ENCODE peak calls at places on chromosomes 7 and 10, in seven cellular contexts. One of them, this sample, is unnamed.

GRCh38 chr10:82377608-82378007 is 502.6 kb downstream of the NRG3 start:
- DNase-seq in SK-N-SH: no peak
- DNase-seq in HepG2: no peak
- DNase-seq in K562: no peak
- DNase-seq in GM12892: no peak
- DNase-seq in H1: no peak
- DNase-seq in GM12878: no peak
- DNase-seq in this sample: no peak

GRCh38 chr10:78903351-78903940 is 165.3 kb upstream of the ZMIZ1 start:
- DNase-seq in SK-N-SH: no peak
- DNase-seq in HepG2: no peak
- DNase-seq in K562: no peak
- DNase-seq in GM12892: no peak
- DNase-seq in H1: no peak
- DNase-seq in GM12878: no peak
- DNase-seq in this sample: no peak

GRCh38 chr10:131786756-131787605 is 113.8 kb upstream of the PPP2R2D start:
- DNase-seq in SK-N-SH: peak; percentile 51
- DNase-seq in HepG2: no peak
- DNase-seq in K562: no peak
- DNase-seq in GM12892: no peak
- DNase-seq in H1: no peak
- DNase-seq in GM12878: peak; percentile 2
- DNase-seq in this sample: no peak

GRCh38 chr10:79027147-79028055 is 41.4 kb upstream of the ZMIZ1 start:
- DNase-seq in SK-N-SH: no peak
- DNase-seq in HepG2: no peak
- DNase-seq in K562: peak; percentile 82
- DNase-seq in GM12892: no peak
- DNase-seq in H1: no peak
- DNase-seq in GM12878: no peak
- DNase-seq in this sample: no peak

GRCh38 chr10:128664729-128665128 is 538.5 kb upstream of the MKI67 start:
- DNase-seq in SK-N-SH: no peak
- DNase-seq in HepG2: no peak
- DNase-seq in K562: no peak
- DNase-seq in GM12892: no peak
- DNase-seq in H1: no peak
- DNase-seq in GM12878: no peak
- DNase-seq in this sample: no peak

GRCh38 chr7:146375155-146375554 is 258.6 kb downstream of the CNTNAP2 start:
- DNase-seq in SK-N-SH: peak; percentile 79
- DNase-seq in HepG2: no peak
- DNase-seq in K562: no peak
- DNase-seq in GM12892: no peak
- DNase-seq in H1: no peak
- DNase-seq in GM12878: no peak
- DNase-seq in this sample: no peak

GRCh38 chr7:45702751-45703150 is 128.6 kb downstream of the ADCY1 start:
- DNase-seq in SK-N-SH: peak; percentile 20
- DNase-seq in HepG2: no peak
- DNase-seq in K562: no peak
- DNase-seq in GM12892: no peak
- DNase-seq in H1: no peak
- DNase-seq in GM12878: no peak
- DNase-seq in this sample: no peak

GRCh38 chr7:28686418-28686800 is 271.7 kb downstream of the TRIL start:
- DNase-seq in SK-N-SH: peak; percentile 49
- DNase-seq in HepG2: no peak
- DNase-seq in K562: no peak
- DNase-seq in GM12892: no peak
- DNase-seq in H1: no peak
- DNase-seq in GM12878: no peak
- DNase-seq in this sample: no peak

GRCh38 chr10:45560262-45560661 is 112.3 kb downstream of the ZFAND4 start:
- DNase-seq in SK-N-SH: no peak
- DNase-seq in HepG2: peak; percentile 36
- DNase-seq in K562: no peak
- DNase-seq in GM12892: no peak
- DNase-seq in H1: no peak
- DNase-seq in GM12878: no peak
- DNase-seq in this sample: no peak

GRCh38 chr10:45555789-45556188 is 116.8 kb downstream of the ZFAND4 start:
- DNase-seq in SK-N-SH: no peak
- DNase-seq in HepG2: no peak
- DNase-seq in K562: no peak
- DNase-seq in GM12892: no peak
- DNase-seq in H1: no peak
- DNase-seq in GM12878: no peak
- DNase-seq in this sample: no peak

GRCh38 chr10:45558406-45558805 is 114.2 kb downstream of the ZFAND4 start:
- DNase-seq in SK-N-SH: no peak
- DNase-seq in HepG2: peak; percentile 50
- DNase-seq in K562: no peak
- DNase-seq in GM12892: no peak
- DNase-seq in H1: no peak
- DNase-seq in GM12878: no peak
- DNase-seq in this sample: no peak

GRCh38 chr10:45553613-45554012 is 119.0 kb downstream of the ZFAND4 start:
- DNase-seq in SK-N-SH: no peak
- DNase-seq in HepG2: no peak
- DNase-seq in K562: no peak
- DNase-seq in GM12892: no peak
- DNase-seq in H1: no peak
- DNase-seq in GM12878: no peak
- DNase-seq in this sample: no peak

GRCh38 chr10:45557275-45557905 is 115.2 kb downstream of the ZFAND4 start:
- DNase-seq in SK-N-SH: no peak
- DNase-seq in HepG2: peak; percentile 49
- DNase-seq in K562: peak; percentile 49
- DNase-seq in GM12892: no peak
- DNase-seq in H1: peak; percentile 19
- DNase-seq in GM12878: no peak
- DNase-seq in this sample: no peak
- TF ChIP-seq TAF1 in SK-N-SH: no peak
- TF ChIP-seq TAF1 in HepG2: no peak
- TF ChIP-seq TAF1 in K562: no peak
- TF ChIP-seq TAF1 in GM12892: no peak
- TF ChIP-seq TAF1 in H1: no peak
- TF ChIP-seq TAF1 in GM12878: no peak
- TF ChIP-seq TAF1 in this sample: no peak

DNA sequence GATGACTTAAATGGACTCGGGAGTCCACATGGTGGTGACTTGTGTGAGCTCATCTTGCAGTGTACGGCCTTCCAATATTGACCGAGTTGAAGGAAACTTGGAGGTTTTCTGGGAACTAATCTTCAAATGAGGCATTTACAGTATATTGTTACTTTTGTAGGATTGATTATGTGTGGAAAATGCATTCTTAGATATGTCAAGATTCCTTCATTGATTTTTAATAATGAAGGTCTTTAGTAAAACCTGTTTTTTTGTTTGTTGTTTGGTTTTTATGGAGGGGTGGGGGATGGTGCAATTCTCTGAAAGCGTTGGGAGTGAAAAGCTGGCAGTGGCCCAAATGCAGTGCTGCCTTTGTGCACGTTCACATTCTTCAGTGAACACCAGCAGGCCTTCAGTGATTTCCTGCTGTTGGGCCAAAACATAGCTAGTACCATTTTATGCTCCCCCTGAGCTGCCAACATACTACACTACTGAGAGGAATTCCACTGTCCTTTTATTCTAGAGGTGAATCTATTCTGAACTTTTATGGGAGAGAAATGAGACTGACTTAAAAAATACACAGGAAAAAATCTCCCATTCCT is 50.4 kb downstream of the CCNY start:
- DNase-seq in SK-N-SH: peak; percentile 40
- DNase-seq in HepG2: peak; percentile 32
- DNase-seq in K562: peak; percentile 58
- DNase-seq in GM12892: no peak
- DNase-seq in H1: no peak
- DNase-seq in GM12878: no peak
- DNase-seq in this sample: no peak
- TF ChIP-seq TAF1 in SK-N-SH: no peak
- TF ChIP-seq TAF1 in HepG2: no peak
- TF ChIP-seq TAF1 in K562: no peak
- TF ChIP-seq TAF1 in GM12892: no peak
- TF ChIP-seq TAF1 in H1: no peak
- TF ChIP-seq TAF1 in GM12878: no peak
- TF ChIP-seq TAF1 in this sample: no peak

DNA sequence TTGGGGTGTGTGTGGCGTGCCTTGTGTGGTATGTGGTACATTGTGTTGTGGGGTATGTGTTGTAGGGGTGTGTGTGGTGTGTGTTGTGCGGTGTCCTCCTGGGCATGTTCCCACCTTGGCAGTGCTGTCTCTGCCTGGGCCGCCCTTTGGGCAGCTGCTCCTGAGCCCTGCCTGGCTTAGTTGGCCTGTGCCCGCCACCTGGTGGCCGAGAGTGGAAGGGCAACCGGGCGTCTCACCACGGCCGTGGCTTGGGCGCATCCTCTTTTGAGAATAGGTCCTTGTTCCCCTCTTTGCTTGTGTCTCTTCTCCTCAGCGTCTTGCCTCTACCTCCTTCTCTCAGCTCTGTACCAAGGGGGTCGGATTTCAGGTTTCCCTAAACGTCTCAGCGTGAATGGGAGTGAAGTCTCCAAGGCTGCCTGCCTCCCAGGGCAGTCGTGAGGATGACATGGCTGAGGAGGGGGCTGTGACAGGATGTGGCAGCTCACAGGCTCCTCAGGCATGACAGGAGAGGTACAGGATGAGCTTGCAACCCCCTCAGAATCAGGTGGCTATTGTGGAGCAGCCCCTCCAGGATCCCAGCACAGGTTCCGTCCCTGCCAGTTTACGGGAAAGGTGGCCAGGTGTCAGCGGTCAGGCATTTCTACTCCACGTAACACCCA is 98.4 kb upstream of the PODXL start:
- DNase-seq in SK-N-SH: peak; percentile 92
- DNase-seq in HepG2: peak; percentile 45
- DNase-seq in K562: peak; percentile 87
- DNase-seq in GM12892: peak; percentile 88
- DNase-seq in H1: peak; percentile 70
- DNase-seq in GM12878: peak; percentile 4
- DNase-seq in this sample: peak; percentile 93
- TF ChIP-seq TAF1 in SK-N-SH: no peak
- TF ChIP-seq TAF1 in HepG2: no peak
- TF ChIP-seq TAF1 in K562: no peak
- TF ChIP-seq TAF1 in GM12892: no peak
- TF ChIP-seq TAF1 in H1: no peak
- TF ChIP-seq TAF1 in GM12878: no peak
- TF ChIP-seq TAF1 in this sample: no peak

GRCh38 chr10:110638319-110638718 is 5.8 kb upstream of the RBM20 start:
- DNase-seq in SK-N-SH: no peak
- DNase-seq in HepG2: no peak
- DNase-seq in K562: no peak
- DNase-seq in GM12892: no peak
- DNase-seq in H1: no peak
- DNase-seq in GM12878: no peak
- DNase-seq in this sample: no peak

GRCh38 chr10:110643670-110644597 is at the start of gene RBM20:
- DNase-seq in SK-N-SH: peak; percentile 91
- DNase-seq in HepG2: no peak
- DNase-seq in K562: peak; percentile 59
- DNase-seq in GM12892: peak; percentile 20
- DNase-seq in H1: no peak
- DNase-seq in GM12878: no peak
- DNase-seq in this sample: peak; percentile 33

GRCh38 chr10:110642204-110642979 is 1.7 kb upstream of the RBM20 start:
- DNase-seq in SK-N-SH: no peak
- DNase-seq in HepG2: no peak
- DNase-seq in K562: no peak
- DNase-seq in GM12892: no peak
- DNase-seq in H1: no peak
- DNase-seq in GM12878: no peak
- DNase-seq in this sample: no peak

GRCh38 chr10:110642980-110643655 is 1.0 kb upstream of the RBM20 start:
- DNase-seq in SK-N-SH: no peak
- DNase-seq in HepG2: no peak
- DNase-seq in K562: no peak
- DNase-seq in GM12892: no peak
- DNase-seq in H1: no peak
- DNase-seq in GM12878: no peak
- DNase-seq in this sample: no peak

DNA sequence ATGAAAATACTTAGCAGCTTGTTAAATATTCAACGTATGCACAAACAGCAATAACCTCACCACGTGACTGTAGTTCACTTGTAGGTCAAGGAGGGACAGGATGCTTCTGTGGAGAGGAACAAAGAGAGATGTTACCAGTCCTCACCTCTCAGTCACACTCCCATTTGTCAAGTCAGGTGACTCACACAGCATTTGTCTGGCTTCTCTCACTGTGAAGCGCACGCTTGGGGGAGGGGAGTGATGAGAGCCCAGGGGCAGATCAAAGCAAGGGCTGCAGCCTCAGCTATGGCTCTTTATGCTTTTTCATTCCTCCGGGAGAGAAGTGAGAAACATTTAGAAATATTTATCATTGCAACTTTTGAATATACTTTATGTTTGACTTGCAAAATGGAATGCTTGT is 2.9 kb upstream of the RBM20 start:
- DNase-seq in SK-N-SH: peak; percentile 62
- DNase-seq in HepG2: peak; percentile 56
- DNase-seq in K562: peak; percentile 64
- DNase-seq in GM12892: no peak
- DNase-seq in H1: no peak
- DNase-seq in GM12878: no peak
- DNase-seq in this sample: no peak
- TF ChIP-seq TAF1 in SK-N-SH: no peak
- TF ChIP-seq TAF1 in HepG2: no peak
- TF ChIP-seq TAF1 in K562: no peak
- TF ChIP-seq TAF1 in GM12892: no peak
- TF ChIP-seq TAF1 in H1: no peak
- TF ChIP-seq TAF1 in GM12878: no peak
- TF ChIP-seq TAF1 in this sample: no peak

GRCh38 chr10:121736315-121737002 is 138.2 kb upstream of the FGFR2 start:
- DNase-seq in SK-N-SH: peak; percentile 69
- DNase-seq in HepG2: no peak
- DNase-seq in K562: no peak
- DNase-seq in GM12892: no peak
- DNase-seq in H1: no peak
- DNase-seq in GM12878: no peak
- DNase-seq in this sample: no peak

GRCh38 chr10:121735248-121735647 is 137.0 kb upstream of the FGFR2 start:
- DNase-seq in SK-N-SH: no peak
- DNase-seq in HepG2: no peak
- DNase-seq in K562: peak; percentile 9
- DNase-seq in GM12892: no peak
- DNase-seq in H1: no peak
- DNase-seq in GM12878: no peak
- DNase-seq in this sample: no peak

GRCh38 chr10:121739114-121739513 is 140.9 kb upstream of the FGFR2 start:
- DNase-seq in SK-N-SH: no peak
- DNase-seq in HepG2: no peak
- DNase-seq in K562: no peak
- DNase-seq in GM12892: no peak
- DNase-seq in H1: no peak
- DNase-seq in GM12878: no peak
- DNase-seq in this sample: no peak

GRCh38 chr10:121741246-121741645 is 143.0 kb upstream of the FGFR2 start:
- DNase-seq in SK-N-SH: no peak
- DNase-seq in HepG2: no peak
- DNase-seq in K562: no peak
- DNase-seq in GM12892: no peak
- DNase-seq in H1: no peak
- DNase-seq in GM12878: no peak
- DNase-seq in this sample: no peak

GRCh38 chr10:121740069-121740468 is 141.8 kb upstream of the FGFR2 start:
- DNase-seq in SK-N-SH: no peak
- DNase-seq in HepG2: no peak
- DNase-seq in K562: no peak
- DNase-seq in GM12892: no peak
- DNase-seq in H1: no peak
- DNase-seq in GM12878: no peak
- DNase-seq in this sample: no peak
- TF ChIP-seq TAF1 in SK-N-SH: no peak
- TF ChIP-seq TAF1 in HepG2: no peak
- TF ChIP-seq TAF1 in K562: no peak
- TF ChIP-seq TAF1 in GM12892: no peak
- TF ChIP-seq TAF1 in H1: no peak
- TF ChIP-seq TAF1 in GM12878: no peak
- TF ChIP-seq TAF1 in this sample: no peak

This sample was measured in GM12891.